ENCODE peak calls at places on chromosomes 6 and 20, in ten cellular contexts. W is stomach, I is transverse colon, C is sigmoid colon, F is A549, B is tibial nerve, D is K562, P is ovary, L is SK-N-SH, A is H1. K is an unnamed sample.

GRCh38 chr6:109477725-109478124 is 5.3 kb downstream of the ZBTB24 start:
- DNase-seq in D (no peak), A (no peak), F (no peak), I (no peak), L (no peak), P (no peak), W (no peak), C (no peak), B (no peak), K (no peak)

GRCh38 chr6:143529095-143529494 is 17.6 kb upstream of the FUCA2 start:
- DNase-seq in P (no peak), W (no peak), A (no peak), I (no peak), F (peak), B (no peak), L (peak), C (no peak), D (no peak), K (no peak)

GRCh38 chr6:52551483-52552277 is 25.2 kb downstream of the TRAM2 start:
- DNase-seq in I (peak), L (peak), B (no peak), A (peak), F (peak), W (peak), P (peak), D (no peak), C (peak), K (no peak)

GRCh38 chr20:5511930-5512329 is 195.2 kb upstream of the PROKR2 start:
- DNase-seq in I (no peak), F (no peak), B (no peak), A (no peak), W (no peak), C (no peak), P (no peak), L (no peak), D (no peak), K (no peak)

GRCh38 chr6:104281370-104281769 is 578.3 kb downstream of the HACE1 start:
- DNase-seq in F (no peak), C (no peak), A (peak), W (no peak), L (no peak), I (no peak), D (no peak), B (no peak), P (no peak), K (no peak)

GRCh38 chr6:55528624-55529023 is 50.4 kb downstream of the HMGCLL1 start:
- DNase-seq in P (no peak), W (no peak), B (no peak), L (no peak), C (no peak), D (no peak), I (no peak), F (peak), A (no peak), K (no peak)

GRCh38 chr20:59608396-59608795 is 4.1 kb downstream of the PHACTR3 start:
- DNase-seq in B (no peak), W (no peak), P (no peak), F (no peak), I (no peak), A (no peak), C (no peak), L (no peak), D (no peak), K (no peak)

GRCh38 chr6:148316308-148316707 is 26.3 kb upstream of the SASH1 start:
- DNase-seq in I (no peak), W (peak), D (no peak), P (no peak), L (no peak), B (no peak), C (no peak), A (no peak), F (no peak), K (no peak)

GRCh38 chr6:53412751-53413150 is 64.0 kb upstream of the ELOVL5 start:
- DNase-seq in L (no peak), C (no peak), F (no peak), P (no peak), A (no peak), D (no peak), B (no peak), W (no peak), I (no peak), K (no peak)

GRCh38 chr6:57029213-57029612 is 17.3 kb upstream of the KIAA1586 start:
- DNase-seq in F (no peak), W (no peak), P (no peak), L (no peak), A (no peak), I (no peak), C (no peak), B (no peak), D (no peak), K (no peak)

GRCh38 chr20:4925842-4926530 is 75.3 kb downstream of the SLC23A2 start:
- DNase-seq in A (no peak), I (peak), P (peak), W (peak), B (peak), L (no peak), C (peak), D (no peak), F (peak), K (no peak)

GRCh38 chr20:36717657-36718056 is 28.2 kb downstream of the NDRG3 start:
- DNase-seq in D (no peak), L (no peak), B (no peak), W (no peak), F (peak), P (no peak), C (no peak), A (no peak), I (peak), K (no peak)

GRCh38 chr6:33622456-33623431 is 1.6 kb downstream of the ITPR3 start:
- DNase-seq in B (no peak), W (peak), C (no peak), I (peak), L (no peak), A (no peak), D (no peak), P (peak), F (no peak), K (peak)

GRCh38 chr20:44642203-44643153 is 9.0 kb downstream of the ADA start:
- DNase-seq in D (peak), A (peak), B (peak), W (peak), L (peak), C (peak), P (peak), F (peak), I (peak), K (no peak)

GRCh38 chr6:36239710-36240256 is 30.1 kb upstream of the PNPLA1 start:
- DNase-seq in F (no peak), W (no peak), B (no peak), P (no peak), I (no peak), D (no peak), C (no peak), L (no peak), A (no peak), K (no peak)

GRCh38 chr6:1767481-1768246 is 157.9 kb downstream of the FOXC1 start:
- DNase-seq in C (no peak), B (peak), W (no peak), F (peak), D (no peak), P (no peak), L (peak), I (no peak), A (no peak), K (no peak)

GRCh38 chr20:50734730-50735679 is 3.6 kb downstream of the PARD6B start:
- DNase-seq in A (peak), C (no peak), I (no peak), B (no peak), L (no peak), F (no peak), P (no peak), W (no peak), D (no peak), K (no peak)

GRCh38 chr6:125099211-125100017 is 54.2 kb upstream of the TPD52L1 start:
- DNase-seq in L (peak), A (peak), P (peak), D (peak), C (peak), B (no peak), W (peak), I (peak), F (peak), K (no peak)

GRCh38 chr6:169589699-169590257 is 112.1 kb downstream of the WDR27 start:
- DNase-seq in C (no peak), F (no peak), D (no peak), L (no peak), P (no peak), B (no peak), A (no peak), W (no peak), I (no peak), K (no peak)

GRCh38 chr6:33428219-33428890 is 8.5 kb downstream of the SYNGAP1 start:
- DNase-seq in L (peak), I (peak), W (no peak), P (peak), D (peak), B (no peak), F (peak), C (no peak), A (no peak), K (peak)

GRCh38 chr6:77231438-77232305 is 231.6 kb downstream of the HTR1B start:
- DNase-seq in A (no peak), F (no peak), D (no peak), L (no peak), P (no peak), C (no peak), I (no peak), W (no peak), B (no peak), K (no peak)

GRCh38 chr6:162474722-162475121 is 252.8 kb downstream of the PRKN start:
- DNase-seq in B (no peak), L (no peak), D (no peak), W (no peak), A (no peak), F (no peak), I (no peak), C (no peak), P (no peak), K (no peak)

GRCh38 chr20:56004611-56005388 is 519 bp downstream of the CBLN4 start:
- DNase-seq in P (no peak), C (no peak), I (no peak), D (no peak), L (peak), B (no peak), A (peak), F (no peak), W (no peak), K (no peak)

GRCh38 chr6:71139249-71139648 is 149.4 kb upstream of the OGFRL1 start:
- DNase-seq in P (no peak), I (no peak), F (no peak), C (no peak), B (no peak), D (no peak), W (no peak), L (no peak), A (no peak), K (no peak)

GRCh38 chr20:59159822-59160740 is 3.5 kb upstream of the ZNF831 start:
- DNase-seq in I (peak), F (no peak), L (no peak), C (no peak), D (no peak), A (no peak), W (no peak), B (no peak), P (no peak), K (no peak)

GRCh38 chr20:5991623-5992441 is 41.4 kb downstream of the MCM8 start:
- DNase-seq in I (no peak), C (no peak), F (peak), P (no peak), B (no peak), D (no peak), L (no peak), W (no peak), A (no peak), K (no peak)

GRCh38 chr6:35727206-35727934 is 9.5 kb upstream of the ARMC12 start:
- DNase-seq in C (peak), F (peak), B (peak), W (peak), P (peak), L (peak), A (peak), I (peak), D (peak), K (peak)

GRCh38 chr20:47704746-47705496 is 80.4 kb downstream of the SULF2 start:
- DNase-seq in L (no peak), P (peak), C (no peak), A (no peak), F (no peak), D (no peak), B (no peak), W (no peak), I (no peak), K (no peak)

GRCh38 chr6:116572162-116572561 is 858 bp downstream of the RWDD1 start:
- DNase-seq in F (no peak), I (peak), A (no peak), D (peak), L (peak), C (peak), B (no peak), P (no peak), W (peak), K (no peak)

GRCh38 chr6:168884646-168885086 is 369.0 kb downstream of the THBS2 start:
- DNase-seq in F (peak), A (peak), D (peak), L (peak), B (peak), W (peak), P (peak), I (peak), C (peak), K (no peak)

GRCh38 chr6:10791673-10792072 is 44.1 kb downstream of the TMEM14B start:
- DNase-seq in W (no peak), A (no peak), I (no peak), C (no peak), F (no peak), B (no peak), D (no peak), L (no peak), P (no peak), K (no peak)

GRCh38 chr20:11204926-11205768 is 531.3 kb upstream of the JAG1 start:
- DNase-seq in D (no peak), C (peak), F (peak), W (peak), A (peak), L (peak), I (peak), B (peak), P (no peak), K (no peak)

GRCh38 chr6:157574851-157575424 is 193.9 kb downstream of the ZDHHC14 start:
- DNase-seq in P (no peak), W (no peak), A (no peak), B (no peak), F (no peak), D (no peak), C (no peak), L (no peak), I (no peak), K (no peak)

GRCh38 chr6:157584036-157584435 is 203.0 kb downstream of the ZDHHC14 start:
- DNase-seq in W (no peak), A (no peak), L (no peak), C (no peak), B (no peak), P (no peak), F (no peak), I (no peak), D (no peak), K (no peak)

GRCh38 chr6:157576621-157577390 is 195.8 kb downstream of the ZDHHC14 start:
- DNase-seq in B (no peak), F (no peak), P (no peak), A (no peak), C (no peak), D (no peak), W (no peak), L (no peak), I (no peak), K (no peak)

GRCh38 chr6:157575436-157576145 is 194.6 kb downstream of the ZDHHC14 start:
- DNase-seq in F (no peak), L (no peak), P (no peak), W (no peak), I (no peak), A (no peak), B (no peak), D (no peak), C (no peak), K (no peak)

GRCh38 chr6:157579467-157580031 is 198.6 kb downstream of the ZDHHC14 start:
- DNase-seq in I (no peak), W (no peak), C (no peak), D (no peak), A (no peak), B (no peak), L (no peak), F (peak), P (no peak), K (no peak)
- H3K27ac ChIP-seq in I (peak), W (peak), C (no peak), D (no peak), A (no peak), B (no peak), L (no peak), F (no peak), P (no peak), K (no peak)

GRCh38 chr20:45904583-45905504 is 7.1 kb downstream of the PLTP start:
- DNase-seq in F (no peak), L (no peak), I (no peak), W (no peak), A (no peak), P (no peak), C (no peak), D (no peak), B (no peak), K (no peak)

GRCh38 chr20:45908086-45908485 is 3.9 kb downstream of the PLTP start:
- DNase-seq in I (no peak), L (no peak), B (no peak), F (no peak), C (no peak), P (no peak), A (no peak), D (no peak), W (no peak), K (no peak)

GRCh38 chr20:45902199-45902701 is 9.7 kb downstream of the PLTP start:
- DNase-seq in C (no peak), F (no peak), B (no peak), A (no peak), L (no peak), W (no peak), D (no peak), I (no peak), P (no peak), K (no peak)

GRCh38 chr20:45907219-45907948 is 4.6 kb downstream of the PLTP start:
- DNase-seq in P (no peak), F (no peak), I (no peak), W (no peak), D (no peak), L (no peak), C (no peak), A (no peak), B (no peak), K (no peak)

DNA sequence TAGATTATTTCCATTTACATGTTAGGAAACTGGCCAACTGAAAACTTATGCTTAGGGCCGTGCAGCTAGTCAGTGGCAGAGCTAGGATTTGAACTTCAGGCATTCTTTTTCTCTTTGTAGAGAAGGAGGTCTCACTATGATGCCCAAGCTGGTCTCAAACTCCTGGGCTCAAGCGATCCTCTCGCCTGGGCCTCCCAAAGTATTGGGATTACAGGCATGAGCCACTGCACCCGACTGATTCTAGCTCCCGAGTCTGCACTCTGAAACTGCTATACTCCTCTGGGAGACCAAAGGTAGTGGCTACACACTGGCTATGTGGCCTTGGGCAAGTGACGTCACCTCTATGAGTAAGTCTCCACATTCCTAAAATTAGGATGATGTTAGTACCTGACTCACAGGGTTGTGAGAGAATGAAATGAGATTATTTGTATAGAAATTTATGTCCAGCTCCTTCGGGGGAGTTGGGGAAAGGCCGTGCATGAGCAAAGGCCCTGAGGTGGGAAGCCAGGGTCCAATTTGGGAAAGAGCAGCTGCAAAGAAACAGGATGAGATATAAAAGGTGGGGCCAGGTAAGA is 6.4 kb downstream of the PLTP start:
- DNase-seq in I (no peak), F (peak), P (no peak), L (no peak), W (no peak), A (no peak), C (no peak), D (no peak), B (no peak), K (no peak)
- TF ChIP-seq EP300 in I (no peak), F (no peak), P (no peak), L (no peak), W (no peak), A (no peak), C (no peak), D (no peak), B (no peak), K (no peak)

GRCh38 chr6:137286926-137287325 is 67.7 kb upstream of the IFNGR1 start:
- DNase-seq in D (no peak), F (no peak), L (no peak), I (no peak), W (no peak), A (no peak), B (no peak), C (no peak), P (no peak), K (no peak)
- H3K27ac ChIP-seq in D (no peak), F (no peak), L (no peak), I (no peak), W (no peak), A (no peak), B (no peak), C (no peak), P (no peak), K (no peak)

DNA sequence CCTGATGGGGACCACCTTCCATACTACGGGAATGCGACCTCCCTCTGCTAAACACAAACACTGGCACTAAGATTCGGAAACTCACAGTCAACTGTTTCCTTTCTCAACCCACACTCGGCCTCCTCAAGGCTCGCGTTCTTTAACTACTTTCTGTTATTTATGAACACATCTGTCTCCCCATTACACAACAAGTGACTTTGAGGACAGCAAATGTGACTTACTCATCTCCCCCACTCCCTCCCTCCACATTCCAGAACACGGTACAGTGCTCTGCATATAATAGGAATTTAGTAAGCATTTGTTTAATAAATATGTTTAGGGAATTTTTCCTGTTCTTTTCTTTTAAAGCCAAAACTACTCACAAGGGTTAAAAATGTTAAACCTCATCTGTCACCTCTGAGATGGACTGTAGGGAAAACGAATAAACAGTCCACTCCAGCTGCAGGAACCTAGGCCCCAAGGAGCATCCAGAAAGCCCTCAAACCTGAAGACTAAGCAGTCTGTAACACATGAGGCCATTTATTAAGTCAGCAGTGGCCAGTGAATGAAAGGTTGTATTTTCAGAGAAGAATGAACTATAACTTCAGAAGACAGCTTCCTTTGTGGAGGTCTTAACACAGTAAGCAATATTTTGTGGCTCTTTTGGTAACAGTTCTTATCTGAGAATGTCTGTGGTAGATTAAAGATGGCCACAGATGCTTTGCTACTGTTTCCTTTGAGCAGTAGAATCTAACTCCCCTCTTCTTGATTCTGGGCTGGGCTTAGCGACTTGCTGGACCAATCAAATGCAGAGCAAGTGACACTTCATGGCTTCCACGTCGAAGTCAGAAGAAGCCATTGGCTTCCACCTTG is 209.7 kb upstream of the DTNBP1 start:
- DNase-seq in I (no peak), F (no peak), A (no peak), W (no peak), D (no peak), B (no peak), L (no peak), P (no peak), C (no peak), K (no peak)
- TF ChIP-seq EP300 in I (no peak), F (no peak), A (no peak), W (no peak), D (no peak), B (no peak), L (no peak), P (no peak), C (no peak), K (no peak)

GRCh38 chr20:57169162-57169561 is 97.3 kb downstream of the BMP7 start:
- DNase-seq in D (no peak), L (no peak), B (no peak), P (no peak), C (no peak), W (no peak), F (no peak), I (no peak), A (no peak), K (no peak)

GRCh38 chr20:57170343-57170742 is 96.1 kb downstream of the BMP7 start:
- DNase-seq in F (no peak), P (no peak), D (peak), W (no peak), A (no peak), L (no peak), B (no peak), I (no peak), C (no peak), K (no peak)

GRCh38 chr20:57167292-57167655 is 99.2 kb downstream of the BMP7 start:
- DNase-seq in P (no peak), L (no peak), B (no peak), D (no peak), F (no peak), C (no peak), A (no peak), I (no peak), W (no peak), K (no peak)

GRCh38 chr20:57166568-57167291 is 99.7 kb downstream of the BMP7 start:
- DNase-seq in L (no peak), D (no peak), I (no peak), W (no peak), F (no peak), C (no peak), A (no peak), P (no peak), B (no peak), K (no peak)

GRCh38 chr20:57167971-57168693 is 98.3 kb downstream of the BMP7 start:
- DNase-seq in B (no peak), W (no peak), D (no peak), A (no peak), P (no peak), F (no peak), I (no peak), L (no peak), C (peak), K (no peak)
- H3K27ac ChIP-seq in B (peak), W (peak), D (no peak), A (no peak), P (no peak), F (no peak), I (peak), L (no peak), C (peak), K (no peak)

K was measured in suprapubic skin.